ENCODE peak calls at places on chromosomes 4 and X, in five cellular contexts. One of them, this sample, is unnamed.
A peak's percentile ranks its signal among the peaks of the same experiment; 100 is the strongest.

GRCh38 chr4:168848977-168849687 is 160.9 kb downstream of the CBR4 start:
- DNase-seq in A549: no peak
- DNase-seq in GM23248: peak; percentile 32
- DNase-seq in right atrium auricular region: no peak
- DNase-seq in HepG2: no peak
- DNase-seq in this sample: no peak

GRCh38 chrX:19017271-19017670 is 33.4 kb upstream of the PHKA2 start:
- DNase-seq in A549: peak; percentile 61
- DNase-seq in GM23248: peak; percentile 44
- DNase-seq in right atrium auricular region: no peak
- DNase-seq in HepG2: peak; percentile 13
- DNase-seq in this sample: no peak

GRCh38 chr4:54658321-54659093 is 750 bp downstream of the KIT start:
- DNase-seq in A549: peak; percentile 17
- DNase-seq in GM23248: peak; percentile 67
- DNase-seq in right atrium auricular region: no peak
- DNase-seq in HepG2: peak; percentile 14
- DNase-seq in this sample: no peak

GRCh38 chrX:31223817-31224216 is 152.0 kb upstream of the FTHL17 start:
- DNase-seq in A549: no peak
- DNase-seq in GM23248: peak; percentile 80
- DNase-seq in right atrium auricular region: no peak
- DNase-seq in HepG2: no peak
- DNase-seq in this sample: no peak

GRCh38 chr4:169270810-169271691 is at the start of gene SH3RF1:
- DNase-seq in A549: peak; percentile 80
- DNase-seq in GM23248: peak; percentile 95
- DNase-seq in right atrium auricular region: peak; percentile 87
- DNase-seq in HepG2: peak; percentile 38
- DNase-seq in this sample: peak; percentile 83

GRCh38 chr4:72857787-72858186 is 211.7 kb downstream of the COX18 start:
- DNase-seq in A549: no peak
- DNase-seq in GM23248: peak; percentile 11
- DNase-seq in right atrium auricular region: no peak
- DNase-seq in HepG2: no peak
- DNase-seq in this sample: no peak

GRCh38 chrX:105837227-105837626 is 14.9 kb downstream of the NRK start:
- DNase-seq in A549: no peak
- DNase-seq in GM23248: no peak
- DNase-seq in right atrium auricular region: peak; percentile 68
- DNase-seq in HepG2: no peak
- DNase-seq in this sample: no peak

GRCh38 chr4:26076000-26076587 is 162.1 kb downstream of the SMIM20 start:
- DNase-seq in A549: no peak
- DNase-seq in GM23248: peak; percentile 77
- DNase-seq in right atrium auricular region: no peak
- DNase-seq in HepG2: no peak
- DNase-seq in this sample: no peak

GRCh38 chr4:120929847-120930246 is 7.3 kb upstream of the PRDM5 start:
- DNase-seq in A549: no peak
- DNase-seq in GM23248: no peak
- DNase-seq in right atrium auricular region: no peak
- DNase-seq in HepG2: no peak
- DNase-seq in this sample: no peak

GRCh38 chr4:7342223-7342576 is 92.5 kb downstream of the PSAPL1 start:
- DNase-seq in A549: no peak
- DNase-seq in GM23248: no peak
- DNase-seq in right atrium auricular region: no peak
- DNase-seq in HepG2: no peak
- DNase-seq in this sample: no peak
- H3K27ac ChIP-seq in A549: no peak overlapping the region
- H3K27ac ChIP-seq in GM23248: no peak overlapping the region
- H3K27ac ChIP-seq in right atrium auricular region: no peak overlapping the region
- H3K27ac ChIP-seq in HepG2: no peak overlapping the region
- H3K27ac ChIP-seq in this sample: no peak overlapping the region

GRCh38 chr4:77157859-77158486 is 966 bp downstream of the CCNG2 start:
- DNase-seq in A549: peak; percentile 63
- DNase-seq in GM23248: peak; percentile 93
- DNase-seq in right atrium auricular region: peak; percentile 83
- DNase-seq in HepG2: peak; percentile 78
- DNase-seq in this sample: peak; percentile 90
- H3K4me1 ChIP-seq in A549: peaks cover 12% of the 10 kb centered on the region
- H3K4me1 ChIP-seq in GM23248: peaks cover 12% of the 10 kb centered on the region
- H3K4me1 ChIP-seq in right atrium auricular region: no peaks in the 10 kb centered on the region
- H3K4me1 ChIP-seq in HepG2: peaks cover 27% of the 10 kb centered on the region
- H3K4me1 ChIP-seq in this sample: peaks cover 24% of the 10 kb centered on the region

GRCh38 chrX:2401201-2401589 is 99.6 kb downstream of the DHRSX start:
- DNase-seq in A549: no peak
- DNase-seq in GM23248: peak; percentile 80
- DNase-seq in right atrium auricular region: no peak
- DNase-seq in HepG2: no peak
- DNase-seq in this sample: no peak
- H3K27ac ChIP-seq in A549: no peak overlapping the region
- H3K27ac ChIP-seq in GM23248: peak overlapping the region; percentile 63
- H3K27ac ChIP-seq in right atrium auricular region: no peak overlapping the region
- H3K27ac ChIP-seq in HepG2: peak overlapping the region; percentile 78
- H3K27ac ChIP-seq in this sample: peak overlapping the region; percentile 55

GRCh38 chrX:110316351-110317078 is 1.4 kb downstream of the AMMECR1 start:
- DNase-seq in A549: no peak
- DNase-seq in GM23248: peak; percentile 46
- DNase-seq in right atrium auricular region: no peak
- DNase-seq in HepG2: no peak
- DNase-seq in this sample: no peak

GRCh38 chrX:110317820-110318663 is at the start of gene AMMECR1:
- DNase-seq in A549: peak; percentile 83
- DNase-seq in GM23248: peak; percentile 91
- DNase-seq in right atrium auricular region: peak; percentile 69
- DNase-seq in HepG2: peak; percentile 44
- DNase-seq in this sample: peak; percentile 57

GRCh38 chrX:110318664-110318968 is 731 bp upstream of the AMMECR1 start:
- DNase-seq in A549: peak; percentile 31
- DNase-seq in GM23248: no peak
- DNase-seq in right atrium auricular region: no peak
- DNase-seq in HepG2: no peak
- DNase-seq in this sample: no peak

GRCh38 chrX:110315541-110315940 is 2.3 kb downstream of the AMMECR1 start:
- DNase-seq in A549: no peak
- DNase-seq in GM23248: peak; percentile 37
- DNase-seq in right atrium auricular region: no peak
- DNase-seq in HepG2: no peak
- DNase-seq in this sample: no peak

DNA sequence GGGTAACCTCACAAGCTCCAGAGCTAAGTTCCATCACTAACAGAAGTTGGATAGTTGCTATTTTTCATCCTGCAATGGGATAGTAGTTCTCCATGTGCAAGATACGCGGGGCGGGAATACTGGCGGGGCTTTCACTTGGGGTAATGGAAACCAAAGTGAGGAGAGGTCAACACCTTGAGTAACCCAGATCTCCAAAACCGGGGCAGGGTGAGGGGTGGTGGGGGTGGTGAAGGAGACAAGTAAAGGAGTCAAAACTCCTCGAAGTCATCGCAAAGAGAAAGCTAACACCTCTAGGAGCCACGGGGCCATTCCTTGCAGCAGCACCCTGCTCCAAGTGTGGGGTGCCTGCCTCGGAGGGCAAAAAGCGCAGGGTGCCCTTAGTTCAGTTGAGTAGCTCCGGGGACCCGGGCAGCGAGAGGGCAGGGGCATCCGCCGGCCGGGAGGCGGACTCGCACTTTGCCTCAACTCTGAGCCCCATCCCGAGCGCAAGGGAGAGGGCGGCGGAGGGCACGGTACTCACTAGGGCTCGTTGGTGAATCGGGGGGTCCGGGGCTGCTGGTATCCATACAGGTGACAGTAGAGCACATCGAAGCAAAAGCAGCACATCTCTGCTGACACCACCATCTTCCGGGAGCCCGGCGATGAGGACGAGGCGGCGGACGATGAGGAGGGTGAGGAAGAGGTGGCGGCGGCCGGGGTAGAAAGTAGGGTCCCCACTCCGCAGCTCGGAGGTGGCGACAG is 636 bp downstream of the AMMECR1 start:
- DNase-seq in A549: peak; percentile 2
- DNase-seq in GM23248: peak; percentile 43
- DNase-seq in right atrium auricular region: no peak
- DNase-seq in HepG2: no peak
- DNase-seq in this sample: peak; percentile 16
- H3K4me1 ChIP-seq in A549: peaks cover 19% of the 10 kb centered on the region
- H3K4me1 ChIP-seq in GM23248: peaks cover 14% of the 10 kb centered on the region
- H3K4me1 ChIP-seq in right atrium auricular region: no peaks in the 10 kb centered on the region
- H3K4me1 ChIP-seq in HepG2: peaks cover 27% of the 10 kb centered on the region
- H3K4me1 ChIP-seq in this sample: no peaks in the 10 kb centered on the region

GRCh38 chr4:1631136-1631535 is 53.0 kb downstream of the FAM53A start:
- DNase-seq in A549: no peak
- DNase-seq in GM23248: no peak
- DNase-seq in right atrium auricular region: no peak
- DNase-seq in HepG2: no peak
- DNase-seq in this sample: no peak

GRCh38 chr4:1630266-1630665 is 53.8 kb downstream of the FAM53A start:
- DNase-seq in A549: no peak
- DNase-seq in GM23248: no peak
- DNase-seq in right atrium auricular region: no peak
- DNase-seq in HepG2: no peak
- DNase-seq in this sample: no peak

GRCh38 chr4:1628892-1629703 is 55.0 kb downstream of the FAM53A start:
- DNase-seq in A549: peak; percentile 27
- DNase-seq in GM23248: peak; percentile 63
- DNase-seq in right atrium auricular region: peak; percentile 67
- DNase-seq in HepG2: peak; percentile 30
- DNase-seq in this sample: no peak

GRCh38 chr4:1627417-1628313 is 56.4 kb downstream of the FAM53A start:
- DNase-seq in A549: no peak
- DNase-seq in GM23248: peak; percentile 5
- DNase-seq in right atrium auricular region: no peak
- DNase-seq in HepG2: no peak
- DNase-seq in this sample: no peak

GRCh38 chr4:1629704-1630093 is 54.4 kb downstream of the FAM53A start:
- DNase-seq in A549: no peak
- DNase-seq in GM23248: no peak
- DNase-seq in right atrium auricular region: no peak
- DNase-seq in HepG2: no peak
- DNase-seq in this sample: no peak
- H3K27ac ChIP-seq in A549: no peak overlapping the region
- H3K27ac ChIP-seq in GM23248: no peak overlapping the region
- H3K27ac ChIP-seq in right atrium auricular region: no peak overlapping the region
- H3K27ac ChIP-seq in HepG2: no peak overlapping the region
- H3K27ac ChIP-seq in this sample: no peak overlapping the region

GRCh38 chr4:143355540-143356217 is 19.0 kb downstream of the GAB1 start:
- DNase-seq in A549: no peak
- DNase-seq in GM23248: peak; percentile 55
- DNase-seq in right atrium auricular region: no peak
- DNase-seq in HepG2: no peak
- DNase-seq in this sample: no peak

GRCh38 chr4:143358419-143358818 is 21.7 kb downstream of the GAB1 start:
- DNase-seq in A549: no peak
- DNase-seq in GM23248: no peak
- DNase-seq in right atrium auricular region: no peak
- DNase-seq in HepG2: no peak
- DNase-seq in this sample: no peak

GRCh38 chr4:143356493-143356892 is 19.8 kb downstream of the GAB1 start:
- DNase-seq in A549: no peak
- DNase-seq in GM23248: no peak
- DNase-seq in right atrium auricular region: no peak
- DNase-seq in HepG2: no peak
- DNase-seq in this sample: no peak

GRCh38 chr4:143358923-143359694 is 22.4 kb downstream of the GAB1 start:
- DNase-seq in A549: peak; percentile 12
- DNase-seq in GM23248: peak; percentile 44
- DNase-seq in right atrium auricular region: no peak
- DNase-seq in HepG2: no peak
- DNase-seq in this sample: no peak

DNA sequence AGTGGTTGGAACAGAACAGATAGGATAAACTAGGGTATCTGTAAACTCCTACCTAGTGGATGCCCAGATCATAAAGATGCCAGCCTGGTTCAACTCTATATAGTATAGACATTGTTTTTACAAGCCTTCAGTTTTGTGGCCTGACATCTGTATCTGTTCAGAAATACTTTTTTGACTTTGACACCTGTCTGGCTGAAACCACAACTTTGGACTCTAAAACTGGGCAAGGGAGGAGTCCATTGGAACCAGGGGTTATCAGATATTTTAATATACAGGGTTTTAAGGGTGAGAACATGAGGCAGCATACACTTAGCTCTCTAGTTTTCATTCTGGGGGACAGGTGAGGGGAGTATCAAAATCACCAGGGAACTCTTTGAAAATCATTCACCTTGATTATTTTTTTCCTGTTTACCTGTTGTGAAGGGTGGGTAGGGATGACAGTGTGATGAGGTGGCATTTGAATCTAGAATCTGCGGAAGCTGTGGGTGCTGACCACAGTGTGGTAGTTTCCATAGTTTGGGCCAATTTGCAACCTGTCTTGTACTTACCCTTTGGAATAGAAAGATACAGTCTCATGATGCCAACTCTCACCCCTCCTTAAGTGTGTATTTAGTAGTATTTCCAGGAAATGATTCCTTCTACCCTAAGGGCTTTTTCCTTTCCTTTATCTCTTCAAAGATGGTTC is 20.6 kb downstream of the GAB1 start:
- DNase-seq in A549: no peak
- DNase-seq in GM23248: no peak
- DNase-seq in right atrium auricular region: no peak
- DNase-seq in HepG2: no peak
- DNase-seq in this sample: no peak
- H3K4me1 ChIP-seq in A549: peaks cover 30% of the 10 kb centered on the region
- H3K4me1 ChIP-seq in GM23248: peaks cover 40% of the 10 kb centered on the region
- H3K4me1 ChIP-seq in right atrium auricular region: no peaks in the 10 kb centered on the region
- H3K4me1 ChIP-seq in HepG2: peaks cover 20% of the 10 kb centered on the region
- H3K4me1 ChIP-seq in this sample: peaks cover 72% of the 10 kb centered on the region

GRCh38 chrX:10110984-10111363 is 45.8 kb upstream of the CLCN4 start:
- DNase-seq in A549: no peak
- DNase-seq in GM23248: peak; percentile 43
- DNase-seq in right atrium auricular region: no peak
- DNase-seq in HepG2: no peak
- DNase-seq in this sample: no peak
- H3K27ac ChIP-seq in A549: no peak overlapping the region
- H3K27ac ChIP-seq in GM23248: no peak overlapping the region
- H3K27ac ChIP-seq in right atrium auricular region: no peak overlapping the region
- H3K27ac ChIP-seq in HepG2: no peak overlapping the region
- H3K27ac ChIP-seq in this sample: no peak overlapping the region

DNA sequence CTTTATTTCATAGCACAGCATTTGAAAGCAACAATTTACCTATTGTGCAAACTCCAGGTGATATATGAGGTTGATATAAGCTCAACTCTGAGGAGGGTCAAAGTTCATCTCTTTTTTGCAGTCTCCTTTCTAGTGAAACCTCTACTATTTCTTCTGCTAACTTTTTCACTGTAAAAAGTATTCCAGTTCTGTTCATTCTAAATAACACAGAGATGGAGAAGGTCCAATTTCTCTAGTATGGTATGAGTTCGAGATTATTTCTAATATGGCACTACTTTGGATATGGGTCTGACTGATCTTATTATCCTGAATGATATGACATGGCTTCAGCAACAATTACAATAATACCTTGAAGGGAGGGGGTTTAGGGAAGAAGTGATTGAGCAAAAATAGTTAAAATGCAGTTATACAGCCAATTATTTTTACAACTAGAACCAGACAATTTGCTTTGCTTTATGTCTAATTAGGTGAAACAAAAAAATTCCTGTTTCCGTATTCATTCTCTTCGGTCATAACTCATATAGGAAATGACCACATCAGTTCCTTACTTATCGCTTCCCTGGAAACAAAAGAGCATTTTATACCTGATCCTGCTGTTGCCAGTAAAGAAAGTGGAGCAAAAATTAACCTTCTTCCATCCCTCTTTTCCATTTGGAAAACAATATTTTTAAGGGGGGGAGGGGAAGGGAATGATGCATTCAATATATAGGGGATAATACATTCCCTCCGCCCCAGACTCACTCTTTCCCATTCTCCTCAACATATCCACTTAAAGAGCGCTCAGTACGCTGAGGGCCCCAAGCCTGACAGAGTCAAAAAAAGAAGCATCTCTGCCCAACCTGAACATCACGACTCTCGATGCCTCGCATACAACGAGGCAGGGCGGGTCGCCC is 1.0 kb downstream of the TBC1D9 start:
- DNase-seq in A549: no peak
- DNase-seq in GM23248: peak; percentile 20
- DNase-seq in right atrium auricular region: no peak
- DNase-seq in HepG2: no peak
- DNase-seq in this sample: no peak
- H3K4me1 ChIP-seq in A549: peaks cover 13% of the 10 kb centered on the region
- H3K4me1 ChIP-seq in GM23248: peaks cover 5% of the 10 kb centered on the region
- H3K4me1 ChIP-seq in right atrium auricular region: no peaks in the 10 kb centered on the region
- H3K4me1 ChIP-seq in HepG2: peaks cover 38% of the 10 kb centered on the region
- H3K4me1 ChIP-seq in this sample: no peaks in the 10 kb centered on the region